ENCODE peak calls at places on chromosomes 16 and 17, in six cellular contexts. One of them, this sample, is unnamed.

GRCh38 chr16:68074850-68075249 is 10.3 kb upstream of the NFATC3 start:
- DNase-seq in IMR-90: no peak
- DNase-seq in dorsolateral prefrontal cortex: no peak
- DNase-seq in epithelial cell of esophagus: no peak
- DNase-seq in cardiac fibroblast: no peak
- DNase-seq in GM12878: peak
- DNase-seq in this sample: no peak

GRCh38 chr16:87722590-87723223 is 43.1 kb downstream of the KLHDC4 start:
- DNase-seq in IMR-90: no peak
- DNase-seq in dorsolateral prefrontal cortex: no peak
- DNase-seq in epithelial cell of esophagus: no peak
- DNase-seq in cardiac fibroblast: no peak
- DNase-seq in GM12878: no peak
- DNase-seq in this sample: no peak

GRCh38 chr16:75235721-75236193 is 15.7 kb downstream of the BCAR1 start:
- DNase-seq in IMR-90: no peak
- DNase-seq in dorsolateral prefrontal cortex: no peak
- DNase-seq in epithelial cell of esophagus: no peak
- DNase-seq in cardiac fibroblast: no peak
- DNase-seq in GM12878: no peak
- DNase-seq in this sample: no peak

GRCh38 chr17:70295732-70296131 is 126.4 kb downstream of the KCNJ2 start:
- DNase-seq in IMR-90: no peak
- DNase-seq in dorsolateral prefrontal cortex: no peak
- DNase-seq in epithelial cell of esophagus: no peak
- DNase-seq in cardiac fibroblast: no peak
- DNase-seq in GM12878: no peak
- DNase-seq in this sample: no peak

GRCh38 chr17:17511971-17512858 is 16.0 kb upstream of the RASD1 start:
- DNase-seq in IMR-90: peak
- DNase-seq in dorsolateral prefrontal cortex: no peak
- DNase-seq in epithelial cell of esophagus: peak
- DNase-seq in cardiac fibroblast: peak
- DNase-seq in GM12878: no peak
- DNase-seq in this sample: peak

GRCh38 chr16:11637320-11637719 is 30.9 kb upstream of the SNN start:
- DNase-seq in IMR-90: no peak
- DNase-seq in dorsolateral prefrontal cortex: no peak
- DNase-seq in epithelial cell of esophagus: no peak
- DNase-seq in cardiac fibroblast: no peak
- DNase-seq in GM12878: no peak
- DNase-seq in this sample: no peak

GRCh38 chr16:19307587-19308241 is 22.2 kb downstream of the CLEC19A start:
- DNase-seq in IMR-90: no peak
- DNase-seq in dorsolateral prefrontal cortex: no peak
- DNase-seq in epithelial cell of esophagus: no peak
- DNase-seq in cardiac fibroblast: no peak
- DNase-seq in GM12878: no peak
- DNase-seq in this sample: no peak

GRCh38 chr16:66381585-66382170 is 15.2 kb downstream of the CDH5 start:
- DNase-seq in IMR-90: no peak
- DNase-seq in dorsolateral prefrontal cortex: no peak
- DNase-seq in epithelial cell of esophagus: no peak
- DNase-seq in cardiac fibroblast: no peak
- DNase-seq in GM12878: no peak
- DNase-seq in this sample: no peak

GRCh38 chr16:2161911-2162310 is 6.3 kb downstream of the TRAF7 start:
- DNase-seq in IMR-90: no peak
- DNase-seq in dorsolateral prefrontal cortex: no peak
- DNase-seq in epithelial cell of esophagus: no peak
- DNase-seq in cardiac fibroblast: no peak
- DNase-seq in GM12878: no peak
- DNase-seq in this sample: no peak

GRCh38 chr16:68216240-68216639 is 19.7 kb downstream of the ESRP2 start:
- DNase-seq in IMR-90: no peak
- DNase-seq in dorsolateral prefrontal cortex: no peak
- DNase-seq in epithelial cell of esophagus: no peak
- DNase-seq in cardiac fibroblast: no peak
- DNase-seq in GM12878: no peak
- DNase-seq in this sample: no peak

GRCh38 chr16:84331998-84332780 is 36.1 kb upstream of the ATP2C2 start:
- DNase-seq in IMR-90: no peak
- DNase-seq in dorsolateral prefrontal cortex: peak
- DNase-seq in epithelial cell of esophagus: peak
- DNase-seq in cardiac fibroblast: no peak
- DNase-seq in GM12878: no peak
- DNase-seq in this sample: peak

GRCh38 chr17:50604470-50604869 is 30.2 kb upstream of the ABCC3 start:
- DNase-seq in IMR-90: peak
- DNase-seq in dorsolateral prefrontal cortex: no peak
- DNase-seq in epithelial cell of esophagus: no peak
- DNase-seq in cardiac fibroblast: peak
- DNase-seq in GM12878: no peak
- DNase-seq in this sample: peak

GRCh38 chr17:42392664-42393415 is 4.6 kb upstream of the STAT3 start:
- DNase-seq in IMR-90: no peak
- DNase-seq in dorsolateral prefrontal cortex: no peak
- DNase-seq in epithelial cell of esophagus: peak
- DNase-seq in cardiac fibroblast: no peak
- DNase-seq in GM12878: peak
- DNase-seq in this sample: no peak

GRCh38 chr16:71408536-71408935 is 33.3 kb downstream of the TLE7 start:
- DNase-seq in IMR-90: no peak
- DNase-seq in dorsolateral prefrontal cortex: no peak
- DNase-seq in epithelial cell of esophagus: no peak
- DNase-seq in cardiac fibroblast: no peak
- DNase-seq in GM12878: no peak
- DNase-seq in this sample: no peak

GRCh38 chr17:77315551-77316190 is 174.9 kb downstream of the SEC14L1 start:
- DNase-seq in IMR-90: no peak
- DNase-seq in dorsolateral prefrontal cortex: peak
- DNase-seq in epithelial cell of esophagus: no peak
- DNase-seq in cardiac fibroblast: no peak
- DNase-seq in GM12878: no peak
- DNase-seq in this sample: no peak

GRCh38 chr16:55297062-55297909 is 26.7 kb upstream of the IRX6 start:
- DNase-seq in IMR-90: peak
- DNase-seq in dorsolateral prefrontal cortex: no peak
- DNase-seq in epithelial cell of esophagus: peak
- DNase-seq in cardiac fibroblast: no peak
- DNase-seq in GM12878: no peak
- DNase-seq in this sample: no peak

GRCh38 chr16:78852236-78852635 is 748.3 kb downstream of the MAF start:
- DNase-seq in IMR-90: no peak
- DNase-seq in dorsolateral prefrontal cortex: no peak
- DNase-seq in epithelial cell of esophagus: no peak
- DNase-seq in cardiac fibroblast: no peak
- DNase-seq in GM12878: no peak
- DNase-seq in this sample: no peak

GRCh38 chr17:50117202-50118040 is 12.5 kb downstream of the SAMD14 start:
- DNase-seq in IMR-90: peak
- DNase-seq in dorsolateral prefrontal cortex: peak
- DNase-seq in epithelial cell of esophagus: peak
- DNase-seq in cardiac fibroblast: peak
- DNase-seq in GM12878: no peak
- DNase-seq in this sample: peak

GRCh38 chr17:72340836-72341235 is 220.0 kb downstream of the SOX9 start:
- DNase-seq in IMR-90: no peak
- DNase-seq in dorsolateral prefrontal cortex: no peak
- DNase-seq in epithelial cell of esophagus: no peak
- DNase-seq in cardiac fibroblast: no peak
- DNase-seq in GM12878: no peak
- DNase-seq in this sample: no peak

GRCh38 chr16:52518884-52519283 is 28.1 kb downstream of the TOX3 start:
- DNase-seq in IMR-90: no peak
- DNase-seq in dorsolateral prefrontal cortex: no peak
- DNase-seq in epithelial cell of esophagus: no peak
- DNase-seq in cardiac fibroblast: no peak
- DNase-seq in GM12878: no peak
- DNase-seq in this sample: no peak
- H3K4me3 ChIP-seq in IMR-90: no peak
- H3K4me3 ChIP-seq in dorsolateral prefrontal cortex: no peak
- H3K4me3 ChIP-seq in epithelial cell of esophagus: no peak
- H3K4me3 ChIP-seq in cardiac fibroblast: no peak
- H3K4me3 ChIP-seq in GM12878: no peak
- H3K4me3 ChIP-seq in this sample: no peak

GRCh38 chr16:4513881-4514280 is 24.7 kb downstream of the CDIP1 start:
- DNase-seq in IMR-90: no peak
- DNase-seq in dorsolateral prefrontal cortex: no peak
- DNase-seq in epithelial cell of esophagus: no peak
- DNase-seq in cardiac fibroblast: no peak
- DNase-seq in GM12878: no peak
- DNase-seq in this sample: no peak

GRCh38 chr16:4513086-4513860 is 25.3 kb downstream of the CDIP1 start:
- DNase-seq in IMR-90: no peak
- DNase-seq in dorsolateral prefrontal cortex: no peak
- DNase-seq in epithelial cell of esophagus: no peak
- DNase-seq in cardiac fibroblast: no peak
- DNase-seq in GM12878: no peak
- DNase-seq in this sample: no peak

GRCh38 chr16:4514606-4515005 is 24.0 kb downstream of the CDIP1 start:
- DNase-seq in IMR-90: no peak
- DNase-seq in dorsolateral prefrontal cortex: no peak
- DNase-seq in epithelial cell of esophagus: no peak
- DNase-seq in cardiac fibroblast: no peak
- DNase-seq in GM12878: no peak
- DNase-seq in this sample: no peak

GRCh38 chr16:4517812-4518211 is 20.8 kb downstream of the CDIP1 start:
- DNase-seq in IMR-90: peak
- DNase-seq in dorsolateral prefrontal cortex: peak
- DNase-seq in epithelial cell of esophagus: peak
- DNase-seq in cardiac fibroblast: peak
- DNase-seq in GM12878: no peak
- DNase-seq in this sample: no peak

DNA sequence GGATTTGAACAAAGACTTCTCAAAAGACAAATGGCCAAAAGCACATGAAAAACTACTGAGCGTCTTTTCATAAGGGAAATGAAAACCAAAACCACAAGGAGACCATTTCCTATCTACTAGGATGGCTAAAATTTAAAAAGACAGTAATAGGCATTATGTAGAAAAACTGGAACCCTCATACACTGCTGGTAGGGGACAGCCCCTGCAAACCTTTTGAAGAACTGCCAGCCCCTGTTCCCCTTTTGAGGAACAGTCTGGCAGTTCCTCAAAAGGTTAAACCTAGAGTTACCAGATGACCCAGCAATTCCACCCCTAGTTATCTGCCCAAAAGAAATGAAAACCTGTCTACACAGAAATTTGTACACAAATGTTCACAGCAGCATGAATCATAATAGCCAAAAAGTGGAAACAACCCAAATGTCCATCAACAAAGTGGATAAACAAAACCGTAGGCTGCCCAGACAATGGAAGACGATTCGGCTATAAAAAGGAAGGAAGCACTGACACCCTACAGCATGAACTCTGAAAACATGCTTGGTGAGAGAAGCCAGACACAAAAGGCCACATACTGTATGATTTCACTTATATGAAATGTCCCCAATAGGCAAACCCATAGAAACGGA is 22.9 kb downstream of the CDIP1 start:
- DNase-seq in IMR-90: no peak
- DNase-seq in dorsolateral prefrontal cortex: no peak
- DNase-seq in epithelial cell of esophagus: no peak
- DNase-seq in cardiac fibroblast: peak
- DNase-seq in GM12878: peak
- DNase-seq in this sample: no peak
- H3K4me3 ChIP-seq in IMR-90: no peak
- H3K4me3 ChIP-seq in dorsolateral prefrontal cortex: no peak
- H3K4me3 ChIP-seq in epithelial cell of esophagus: no peak
- H3K4me3 ChIP-seq in cardiac fibroblast: no peak
- H3K4me3 ChIP-seq in GM12878: peak
- H3K4me3 ChIP-seq in this sample: no peak

DNA sequence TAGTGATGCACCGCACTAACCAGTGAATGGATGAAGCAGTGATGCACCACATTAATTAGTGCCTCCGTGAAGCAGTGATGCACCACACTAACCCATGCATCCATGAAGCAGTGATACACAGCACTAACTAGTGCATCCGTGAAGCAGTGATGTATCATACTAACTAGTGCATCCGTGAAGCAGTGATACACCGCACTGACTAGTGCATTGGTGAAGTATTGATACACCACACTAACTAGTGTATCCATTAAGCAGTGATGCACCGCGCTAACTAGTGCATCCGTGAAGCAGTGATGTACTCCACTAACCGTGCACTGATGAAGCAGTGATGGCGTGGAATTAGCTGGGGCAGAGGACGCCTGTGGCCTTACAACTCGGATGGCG is 80.6 kb upstream of the NKD1 start:
- DNase-seq in IMR-90: no peak
- DNase-seq in dorsolateral prefrontal cortex: no peak
- DNase-seq in epithelial cell of esophagus: no peak
- DNase-seq in cardiac fibroblast: no peak
- DNase-seq in GM12878: no peak
- DNase-seq in this sample: no peak
- H3K4me3 ChIP-seq in IMR-90: no peak
- H3K4me3 ChIP-seq in dorsolateral prefrontal cortex: peak
- H3K4me3 ChIP-seq in epithelial cell of esophagus: no peak
- H3K4me3 ChIP-seq in cardiac fibroblast: no peak
- H3K4me3 ChIP-seq in GM12878: no peak
- H3K4me3 ChIP-seq in this sample: no peak

GRCh38 chr17:65023791-65024190 is 32.7 kb downstream of the GNA13 start:
- DNase-seq in IMR-90: no peak
- DNase-seq in dorsolateral prefrontal cortex: no peak
- DNase-seq in epithelial cell of esophagus: peak
- DNase-seq in cardiac fibroblast: no peak
- DNase-seq in GM12878: no peak
- DNase-seq in this sample: no peak

GRCh38 chr17:65025288-65025687 is 31.3 kb downstream of the GNA13 start:
- DNase-seq in IMR-90: no peak
- DNase-seq in dorsolateral prefrontal cortex: no peak
- DNase-seq in epithelial cell of esophagus: no peak
- DNase-seq in cardiac fibroblast: no peak
- DNase-seq in GM12878: no peak
- DNase-seq in this sample: no peak

GRCh38 chr17:65020284-65020683 is 36.3 kb downstream of the GNA13 start:
- DNase-seq in IMR-90: peak
- DNase-seq in dorsolateral prefrontal cortex: no peak
- DNase-seq in epithelial cell of esophagus: peak
- DNase-seq in cardiac fibroblast: peak
- DNase-seq in GM12878: no peak
- DNase-seq in this sample: peak

GRCh38 chr17:65022137-65022536 is 34.4 kb downstream of the GNA13 start:
- DNase-seq in IMR-90: no peak
- DNase-seq in dorsolateral prefrontal cortex: no peak
- DNase-seq in epithelial cell of esophagus: no peak
- DNase-seq in cardiac fibroblast: no peak
- DNase-seq in GM12878: no peak
- DNase-seq in this sample: no peak

GRCh38 chr17:65022751-65023421 is 33.7 kb downstream of the GNA13 start:
- DNase-seq in IMR-90: peak
- DNase-seq in dorsolateral prefrontal cortex: no peak
- DNase-seq in epithelial cell of esophagus: peak
- DNase-seq in cardiac fibroblast: peak
- DNase-seq in GM12878: peak
- DNase-seq in this sample: peak
- H3K4me3 ChIP-seq in IMR-90: no peak
- H3K4me3 ChIP-seq in dorsolateral prefrontal cortex: no peak
- H3K4me3 ChIP-seq in epithelial cell of esophagus: peak
- H3K4me3 ChIP-seq in cardiac fibroblast: no peak
- H3K4me3 ChIP-seq in GM12878: peak
- H3K4me3 ChIP-seq in this sample: no peak

This sample was measured in AG10803.